ENCODE peak calls at places on chromosome 16, in seven cellular contexts. Q is CD8-positive, alpha-beta T cell; S is cardiac fibroblast; N is transverse colon; L is glutamatergic neuron; W is WTC11; K is fibroblast of pulmonary artery. J is an unnamed sample.

GRCh38 chr16:10103700-10104099 is 78.5 kb downstream of the GRIN2A start:
- DNase-seq in Q (no peak), L (no peak), K (no peak), W (no peak), N (no peak), S (no peak), J (no peak)

GRCh38 chr16:1614226-1615102 is 2.3 kb downstream of the CRAMP1 start:
- DNase-seq in W (peak; percentile 38), S (peak; percentile 44), L (peak; percentile 54), Q (no peak), N (peak; percentile 17), K (peak; percentile 46), J (no peak)

GRCh38 chr16:84616515-84616914 is 1.4 kb downstream of the COTL1 start:
- DNase-seq in K (no peak), N (peak; percentile 56), L (no peak), Q (no peak), W (no peak), S (peak; percentile 22), J (no peak)

GRCh38 chr16:2955779-2956565 is 8.1 kb upstream of the KREMEN2 start:
- DNase-seq in N (no peak), L (no peak), K (no peak), Q (no peak), W (peak; percentile 40), S (no peak), J (no peak)

GRCh38 chr16:73197598-73197997 is 149.7 kb upstream of the ZFHX3 start:
- DNase-seq in Q (no peak), N (peak; percentile 49), L (no peak), K (no peak), W (no peak), S (no peak), J (no peak)

GRCh38 chr16:23408242-23409201 is 44.5 kb downstream of the COG7 start:
- DNase-seq in N (peak; percentile 64), W (no peak), L (peak; percentile 77), K (peak; percentile 74), Q (no peak), S (peak; percentile 66), J (no peak)

GRCh38 chr16:75000481-75001081 is 1.8 kb downstream of the ZNRF1 start:
- DNase-seq in S (peak; percentile 46), Q (no peak), L (peak; percentile 34), W (no peak), K (peak; percentile 24), N (no peak), J (no peak)

GRCh38 chr16:31708348-31708747 is 165.3 kb upstream of the ZNF267 start:
- DNase-seq in W (no peak), L (no peak), Q (no peak), S (no peak), N (no peak), K (no peak), J (no peak)

GRCh38 chr16:68792465-68793324 is 50.6 kb upstream of the TANGO6 start:
- DNase-seq in N (peak; percentile 68), K (peak; percentile 72), W (no peak), S (peak; percentile 50), Q (no peak), L (no peak), J (no peak)

GRCh38 chr16:4718466-4718865 is 15.6 kb downstream of the ANKS3 start:
- DNase-seq in K (no peak), N (no peak), Q (no peak), S (no peak), W (no peak), L (no peak), J (no peak)

GRCh38 chr16:8846401-8846932 is 22.3 kb downstream of the CARHSP1 start:
- DNase-seq in S (no peak), W (no peak), K (no peak), N (no peak), Q (no peak), L (no peak), J (no peak)

GRCh38 chr16:77873066-77873465 is 84.7 kb downstream of the VAT1L start:
- DNase-seq in N (no peak), S (no peak), Q (no peak), K (no peak), W (no peak), L (no peak), J (no peak)

GRCh38 chr16:9527976-9528375 is 436.5 kb downstream of the HAPSTR1 start:
- DNase-seq in Q (no peak), W (no peak), N (no peak), K (no peak), L (no peak), S (no peak), J (no peak)

GRCh38 chr16:14278749-14279148 is 207.6 kb downstream of the MRTFB start:
- DNase-seq in Q (no peak), W (no peak), N (no peak), S (no peak), L (no peak), K (no peak), J (no peak)

GRCh38 chr16:81693467-81694303 is 85.4 kb upstream of the PLCG2 start:
- DNase-seq in N (peak; percentile 39), K (no peak), Q (no peak), S (no peak), L (no peak), W (no peak), J (no peak)

GRCh38 chr16:12091569-12092346 is 115.2 kb downstream of the SNX29 start:
- DNase-seq in W (no peak), Q (no peak), N (no peak), L (no peak), S (no peak), K (no peak), J (no peak)

GRCh38 chr16:30397056-30397455 is 1.8 kb downstream of the ZNF48 start:
- DNase-seq in S (no peak), W (no peak), K (no peak), L (no peak), N (no peak), Q (no peak), J (no peak)

GRCh38 chr16:30399435-30400186 is 4.4 kb downstream of the ZNF48 start:
- DNase-seq in N (no peak), S (no peak), L (no peak), K (no peak), W (no peak), Q (no peak), J (no peak)

GRCh38 chr16:30398660-30399434 is 3.6 kb downstream of the ZNF48 start:
- DNase-seq in W (no peak), N (no peak), K (no peak), Q (no peak), L (peak; percentile 46), S (no peak), J (no peak)

GRCh38 chr16:30395992-30396560 is 856 bp downstream of the ZNF48 start:
- DNase-seq in S (peak; percentile 25), K (no peak), Q (no peak), W (no peak), L (no peak), N (no peak), J (no peak)

GRCh38 chr16:30397776-30398659 is 2.8 kb downstream of the ZNF48 start:
- DNase-seq in W (no peak), N (no peak), L (no peak), S (no peak), K (no peak), Q (no peak), J (no peak)
- TF ChIP-seq CTCF in W (no peak), N (no peak), L (no peak), S (no peak), K (no peak), Q (no peak), J (no peak)

DNA sequence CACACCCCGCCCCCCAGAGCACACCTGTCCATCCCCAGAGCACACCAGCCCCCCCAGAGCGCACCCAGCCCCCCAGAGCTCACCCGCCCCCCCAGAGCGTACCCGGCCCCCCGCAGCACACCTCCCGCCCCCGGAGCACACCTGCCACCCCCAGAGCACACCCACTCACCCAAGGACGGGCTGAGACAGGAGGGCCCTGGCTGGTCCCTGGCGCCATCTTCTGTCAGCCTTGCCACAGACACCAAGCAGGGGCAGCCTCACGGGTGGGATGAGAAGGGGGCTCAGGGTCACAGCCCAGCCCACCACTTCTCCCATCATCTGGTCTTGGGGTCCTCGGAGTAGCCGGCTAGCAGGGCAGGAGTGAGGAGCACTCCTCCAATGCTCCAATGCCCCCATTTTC is 31.8 kb downstream of the PIEZO1 start:
- DNase-seq in K (no peak), S (no peak), L (no peak), W (no peak), Q (no peak), N (no peak), J (no peak)
- TF ChIP-seq CTCF in K (no peak), S (no peak), L (no peak), W (no peak), Q (no peak), N (no peak), J (no peak)

GRCh38 chr16:86921289-86921688 is 342.9 kb downstream of the FOXL1 start:
- DNase-seq in N (no peak), L (no peak), K (no peak), Q (no peak), W (no peak), S (no peak), J (no peak)

GRCh38 chr16:86919531-86920305 is 341.4 kb downstream of the FOXL1 start:
- DNase-seq in Q (no peak), S (no peak), K (no peak), N (no peak), L (no peak), W (no peak), J (no peak)

GRCh38 chr16:86918637-86919036 is 340.3 kb downstream of the FOXL1 start:
- DNase-seq in W (no peak), L (no peak), Q (no peak), N (no peak), S (no peak), K (no peak), J (no peak)

GRCh38 chr16:86917471-86918365 is 339.4 kb downstream of the FOXL1 start:
- DNase-seq in W (no peak), L (no peak), Q (no peak), S (no peak), K (no peak), N (no peak), J (no peak)

GRCh38 chr16:86919073-86919472 is 340.7 kb downstream of the FOXL1 start:
- DNase-seq in Q (no peak), L (no peak), K (no peak), W (no peak), S (no peak), N (no peak), J (no peak)
- TF ChIP-seq CTCF in Q (no peak), L (no peak), K (no peak), W (no peak), S (no peak), N (no peak), J (no peak)

DNA sequence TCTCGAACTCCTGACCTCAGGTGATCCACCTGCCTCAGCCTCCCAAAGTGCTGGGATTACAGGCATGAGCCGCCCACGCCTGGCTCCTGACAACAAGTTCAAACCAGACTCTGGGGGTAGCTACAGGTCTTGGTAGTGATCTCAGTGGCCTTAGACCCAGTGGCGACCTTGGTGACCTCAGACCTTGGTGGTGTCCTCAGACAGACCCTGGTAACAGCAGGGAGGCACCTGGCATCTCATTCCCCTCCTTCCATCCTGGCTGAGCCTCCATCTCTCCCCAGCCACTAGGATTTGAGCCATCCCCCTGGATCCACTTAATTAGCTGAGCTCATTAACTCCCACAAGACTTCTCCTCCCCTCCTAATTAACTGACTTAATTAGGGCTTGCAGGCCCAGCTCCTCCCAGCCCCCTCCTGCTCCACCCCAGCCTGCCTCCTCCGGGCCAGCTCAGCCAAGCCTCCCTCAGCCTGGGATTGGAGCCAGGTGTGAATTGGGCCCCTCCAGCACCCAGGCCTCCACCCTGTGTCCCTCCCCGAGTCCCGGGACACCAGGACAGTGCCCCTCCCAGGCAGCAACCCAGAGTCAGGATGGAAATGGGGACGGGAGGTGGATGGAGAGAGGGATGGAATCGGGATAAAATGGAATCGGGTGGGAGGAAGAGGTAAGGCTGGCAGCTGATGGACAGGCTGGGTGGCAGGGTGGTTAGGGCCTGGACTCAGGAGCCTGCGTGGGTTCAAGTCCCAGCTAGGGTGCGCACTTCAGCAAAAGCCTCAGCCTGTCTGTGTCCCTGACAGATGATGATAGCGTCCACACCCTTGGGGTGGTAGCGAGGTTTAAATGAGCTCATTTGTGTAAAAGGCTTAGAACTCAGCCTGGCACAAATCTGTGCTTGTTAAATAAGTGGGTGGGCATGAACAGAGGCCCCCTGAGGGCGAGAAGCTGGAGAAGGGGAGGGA is 11.2 kb upstream of the SBK1 start:
- DNase-seq in W (no peak), Q (no peak), N (no peak), K (no peak), S (no peak), L (peak; percentile 64), J (no peak)
- TF ChIP-seq CTCF in W (no peak), Q (no peak), N (no peak), K (no peak), S (no peak), L (peak; percentile 12), J (no peak)

J was measured in GM12864.